ENCODE peak calls at places on chromosomes 6 and 20, in six cellular contexts. One of them, this sample, is unnamed.

GRCh38 chr6:133466666-133467065 is 225.5 kb downstream of the EYA4 start:
- DNase-seq in effector CD4-positive, alpha-beta T cell: no peak
- DNase-seq in choroid plexus epithelial cell: peak; percentile 91
- DNase-seq in stimulated activated CD4-positive, alpha-beta T cell treated with anti-CD3 and anti-CD28 coated beads, Interleukin-2, amount 100 ng/mL, for 48 hours: no peak
- DNase-seq in RPMI7951: no peak
- DNase-seq in nephron progenitor cell: no peak
- DNase-seq in this sample: no peak

GRCh38 chr6:155400022-155400965 is 55.3 kb downstream of the NOX3 start:
- DNase-seq in choroid plexus epithelial cell: no peak
- DNase-seq in effector CD4-positive, alpha-beta T cell: no peak
- DNase-seq in stimulated activated CD4-positive, alpha-beta T cell treated with anti-CD3 and anti-CD28 coated beads, Interleukin-2, amount 100 ng/mL, for 48 hours: no peak
- DNase-seq in RPMI7951: peak; percentile 39
- DNase-seq in nephron progenitor cell: no peak
- DNase-seq in this sample: no peak

GRCh38 chr6:128508588-128509296 is 11.7 kb downstream of the PTPRK start:
- DNase-seq in stimulated activated CD4-positive, alpha-beta T cell treated with anti-CD3 and anti-CD28 coated beads, Interleukin-2, amount 100 ng/mL, for 48 hours: no peak
- DNase-seq in choroid plexus epithelial cell: peak; percentile 95
- DNase-seq in effector CD4-positive, alpha-beta T cell: no peak
- DNase-seq in nephron progenitor cell: no peak
- DNase-seq in RPMI7951: peak; percentile 89
- DNase-seq in this sample: no peak

GRCh38 chr6:45586216-45587171 is 208.8 kb upstream of the SUPT3H start:
- DNase-seq in effector CD4-positive, alpha-beta T cell: peak; percentile 43
- DNase-seq in choroid plexus epithelial cell: no peak
- DNase-seq in stimulated activated CD4-positive, alpha-beta T cell treated with anti-CD3 and anti-CD28 coated beads, Interleukin-2, amount 100 ng/mL, for 48 hours: no peak
- DNase-seq in RPMI7951: no peak
- DNase-seq in nephron progenitor cell: no peak
- DNase-seq in this sample: no peak

GRCh38 chr6:12504325-12504966 is 212.1 kb upstream of the PHACTR1 start:
- DNase-seq in effector CD4-positive, alpha-beta T cell: no peak
- DNase-seq in stimulated activated CD4-positive, alpha-beta T cell treated with anti-CD3 and anti-CD28 coated beads, Interleukin-2, amount 100 ng/mL, for 48 hours: no peak
- DNase-seq in choroid plexus epithelial cell: peak; percentile 34
- DNase-seq in RPMI7951: no peak
- DNase-seq in nephron progenitor cell: no peak
- DNase-seq in this sample: peak; percentile 10

GRCh38 chr6:94372229-94372628 is 952.9 kb upstream of the EPHA7 start:
- DNase-seq in choroid plexus epithelial cell: no peak
- DNase-seq in nephron progenitor cell: no peak
- DNase-seq in stimulated activated CD4-positive, alpha-beta T cell treated with anti-CD3 and anti-CD28 coated beads, Interleukin-2, amount 100 ng/mL, for 48 hours: no peak
- DNase-seq in effector CD4-positive, alpha-beta T cell: no peak
- DNase-seq in RPMI7951: no peak
- DNase-seq in this sample: no peak

GRCh38 chr6:22288721-22289120 is 8.1 kb downstream of the PRL start:
- DNase-seq in RPMI7951: no peak
- DNase-seq in effector CD4-positive, alpha-beta T cell: no peak
- DNase-seq in choroid plexus epithelial cell: no peak
- DNase-seq in stimulated activated CD4-positive, alpha-beta T cell treated with anti-CD3 and anti-CD28 coated beads, Interleukin-2, amount 100 ng/mL, for 48 hours: no peak
- DNase-seq in nephron progenitor cell: no peak
- DNase-seq in this sample: no peak

GRCh38 chr6:137926207-137926731 is 59.2 kb downstream of the TNFAIP3 start:
- DNase-seq in effector CD4-positive, alpha-beta T cell: no peak
- DNase-seq in RPMI7951: peak; percentile 79
- DNase-seq in choroid plexus epithelial cell: peak; percentile 73
- DNase-seq in nephron progenitor cell: no peak
- DNase-seq in stimulated activated CD4-positive, alpha-beta T cell treated with anti-CD3 and anti-CD28 coated beads, Interleukin-2, amount 100 ng/mL, for 48 hours: no peak
- DNase-seq in this sample: no peak

GRCh38 chr6:422423-423061 is 31.0 kb downstream of the IRF4 start:
- DNase-seq in effector CD4-positive, alpha-beta T cell: no peak
- DNase-seq in nephron progenitor cell: no peak
- DNase-seq in RPMI7951: peak; percentile 75
- DNase-seq in choroid plexus epithelial cell: peak; percentile 99
- DNase-seq in stimulated activated CD4-positive, alpha-beta T cell treated with anti-CD3 and anti-CD28 coated beads, Interleukin-2, amount 100 ng/mL, for 48 hours: no peak
- DNase-seq in this sample: peak; percentile 52

GRCh38 chr6:39266782-39267355 is 37.6 kb upstream of the KCNK5 start:
- DNase-seq in effector CD4-positive, alpha-beta T cell: no peak
- DNase-seq in choroid plexus epithelial cell: no peak
- DNase-seq in nephron progenitor cell: no peak
- DNase-seq in RPMI7951: no peak
- DNase-seq in stimulated activated CD4-positive, alpha-beta T cell treated with anti-CD3 and anti-CD28 coated beads, Interleukin-2, amount 100 ng/mL, for 48 hours: no peak
- DNase-seq in this sample: no peak

GRCh38 chr20:57316795-57317201 is 12.8 kb upstream of the SPO11 start:
- DNase-seq in effector CD4-positive, alpha-beta T cell: no peak
- DNase-seq in choroid plexus epithelial cell: no peak
- DNase-seq in nephron progenitor cell: no peak
- DNase-seq in stimulated activated CD4-positive, alpha-beta T cell treated with anti-CD3 and anti-CD28 coated beads, Interleukin-2, amount 100 ng/mL, for 48 hours: no peak
- DNase-seq in RPMI7951: no peak
- DNase-seq in this sample: no peak

GRCh38 chr20:6613280-6613861 is 154.1 kb upstream of the BMP2 start:
- DNase-seq in RPMI7951: no peak
- DNase-seq in stimulated activated CD4-positive, alpha-beta T cell treated with anti-CD3 and anti-CD28 coated beads, Interleukin-2, amount 100 ng/mL, for 48 hours: no peak
- DNase-seq in effector CD4-positive, alpha-beta T cell: no peak
- DNase-seq in nephron progenitor cell: no peak
- DNase-seq in choroid plexus epithelial cell: no peak
- DNase-seq in this sample: no peak

GRCh38 chr6:7050911-7051779 is 56.6 kb upstream of the RREB1 start:
- DNase-seq in effector CD4-positive, alpha-beta T cell: peak; percentile 7
- DNase-seq in stimulated activated CD4-positive, alpha-beta T cell treated with anti-CD3 and anti-CD28 coated beads, Interleukin-2, amount 100 ng/mL, for 48 hours: no peak
- DNase-seq in nephron progenitor cell: peak; percentile 62
- DNase-seq in RPMI7951: no peak
- DNase-seq in choroid plexus epithelial cell: peak; percentile 73
- DNase-seq in this sample: peak; percentile 46

GRCh38 chr20:59820204-59821041 is 113.0 kb downstream of the SYCP2 start:
- DNase-seq in nephron progenitor cell: no peak
- DNase-seq in RPMI7951: no peak
- DNase-seq in choroid plexus epithelial cell: no peak
- DNase-seq in stimulated activated CD4-positive, alpha-beta T cell treated with anti-CD3 and anti-CD28 coated beads, Interleukin-2, amount 100 ng/mL, for 48 hours: no peak
- DNase-seq in effector CD4-positive, alpha-beta T cell: no peak
- DNase-seq in this sample: no peak

GRCh38 chr20:19806806-19807691 is 49.0 kb downstream of the RIN2 start:
- DNase-seq in effector CD4-positive, alpha-beta T cell: no peak
- DNase-seq in stimulated activated CD4-positive, alpha-beta T cell treated with anti-CD3 and anti-CD28 coated beads, Interleukin-2, amount 100 ng/mL, for 48 hours: no peak
- DNase-seq in choroid plexus epithelial cell: peak; percentile 67
- DNase-seq in nephron progenitor cell: no peak
- DNase-seq in RPMI7951: peak; percentile 93
- DNase-seq in this sample: no peak

GRCh38 chr6:43951063-43951755 is 176.0 kb downstream of the MRPL14 start:
- DNase-seq in effector CD4-positive, alpha-beta T cell: no peak
- DNase-seq in stimulated activated CD4-positive, alpha-beta T cell treated with anti-CD3 and anti-CD28 coated beads, Interleukin-2, amount 100 ng/mL, for 48 hours: no peak
- DNase-seq in choroid plexus epithelial cell: peak; percentile 53
- DNase-seq in nephron progenitor cell: peak; percentile 77
- DNase-seq in RPMI7951: peak; percentile 69
- DNase-seq in this sample: no peak